ENCODE peak calls at places on chromosomes 7 and 10, in eight cellular contexts. Q is CD8-positive, alpha-beta T cell; U is hepatocyte; I is left ventricle myocardium inferior; R is heart left ventricle; E is fibroblast of lung; Z is A673; A is Peyer's patch. O is an unnamed sample.
A peak's percentile ranks its signal among the peaks of the same experiment; 100 is the strongest.

GRCh38 chr10:34295142-34295548 is 520.0 kb downstream of the PARD3 start:
- DNase-seq in Z (no peak), U (no peak), R (no peak), E (peak; percentile 71), I (no peak), A (no peak), Q (no peak), O (no peak)

GRCh38 chr10:4532467-4532866 is 293.5 kb upstream of the AKR1E2 start:
- DNase-seq in R (no peak), Z (no peak), Q (no peak), U (no peak), E (peak; percentile 76), A (no peak), I (no peak), O (no peak)

GRCh38 chr10:59894114-59894513 is 12.2 kb downstream of the CCDC6 start:
- DNase-seq in I (no peak), R (peak; percentile 53), A (no peak), E (peak; percentile 85), U (no peak), Q (no peak), Z (peak; percentile 22), O (no peak)

GRCh38 chr7:42886866-42887509 is 24.9 kb downstream of the C7orf25 start:
- DNase-seq in U (no peak), I (no peak), E (no peak), Q (no peak), R (no peak), A (no peak), Z (no peak), O (no peak)

GRCh38 chr10:116838143-116838725 is 11.1 kb upstream of the ENO4 start:
- DNase-seq in R (no peak), U (no peak), E (no peak), A (no peak), Q (no peak), I (no peak), Z (no peak), O (no peak)

GRCh38 chr7:45677311-45677900 is 103.2 kb downstream of the ADCY1 start:
- DNase-seq in Z (no peak), Q (no peak), R (no peak), U (no peak), I (no peak), E (no peak), A (no peak), O (no peak)

GRCh38 chr7:16080131-16080530 is 341.2 kb downstream of the CRPPA start:
- DNase-seq in R (no peak), A (no peak), E (no peak), I (no peak), U (no peak), Z (no peak), Q (no peak), O (no peak)

GRCh38 chr7:6478186-6478585 is 30.4 kb upstream of the DAGLB start:
- DNase-seq in A (no peak), E (no peak), U (no peak), Q (no peak), R (no peak), Z (no peak), I (no peak), O (no peak)

GRCh38 chr7:77399838-77400237 is 16.3 kb downstream of the GSAP start:
- DNase-seq in U (no peak), Z (no peak), E (no peak), A (no peak), Q (no peak), R (no peak), I (no peak), O (no peak)

GRCh38 chr7:197413-198335 is 5.3 kb downstream of the FAM20C start:
- DNase-seq in Q (no peak), U (no peak), E (no peak), Z (no peak), I (no peak), R (no peak), A (no peak), O (no peak)

GRCh38 chr7:33191326-33191725 is 62.0 kb downstream of the BBS9 start:
- DNase-seq in Z (no peak), R (no peak), U (peak; percentile 25), E (no peak), A (no peak), Q (no peak), I (no peak), O (no peak)

GRCh38 chr10:47241946-47242900 is 57.8 kb upstream of the GDF10 start:
- DNase-seq in Z (no peak), U (no peak), E (no peak), I (no peak), A (peak; percentile 25), R (no peak), Q (no peak), O (no peak)

GRCh38 chr7:95365151-95365550 is 31.0 kb downstream of the PON3 start:
- DNase-seq in E (no peak), Z (no peak), A (no peak), R (no peak), Q (no peak), I (no peak), U (no peak), O (no peak)

GRCh38 chr10:131088619-131089018 is 222.9 kb downstream of the TCERG1L start:
- DNase-seq in Q (no peak), A (no peak), E (no peak), U (no peak), I (no peak), Z (no peak), R (no peak), O (no peak)

GRCh38 chr7:105132835-105133234 is 118.8 kb downstream of the KMT2E start:
- DNase-seq in U (no peak), I (no peak), Z (no peak), Q (no peak), R (no peak), E (no peak), A (no peak), O (no peak)

GRCh38 chr10:99366666-99367065 is 37.5 kb downstream of the CNNM1 start:
- DNase-seq in Z (no peak), E (no peak), Q (no peak), I (no peak), U (no peak), R (no peak), A (no peak), O (no peak)

GRCh38 chr10:99365761-99366160 is 36.6 kb downstream of the CNNM1 start:
- DNase-seq in Z (no peak), E (no peak), I (no peak), Q (no peak), R (no peak), U (no peak), A (no peak), O (no peak)

GRCh38 chr10:99360935-99361334 is 31.8 kb downstream of the CNNM1 start:
- DNase-seq in Q (no peak), E (no peak), I (no peak), R (no peak), Z (no peak), A (no peak), U (no peak), O (no peak)

GRCh38 chr10:99365311-99365710 is 36.2 kb downstream of the CNNM1 start:
- DNase-seq in U (no peak), A (no peak), Z (no peak), I (no peak), R (no peak), Q (no peak), E (no peak), O (no peak)

DNA sequence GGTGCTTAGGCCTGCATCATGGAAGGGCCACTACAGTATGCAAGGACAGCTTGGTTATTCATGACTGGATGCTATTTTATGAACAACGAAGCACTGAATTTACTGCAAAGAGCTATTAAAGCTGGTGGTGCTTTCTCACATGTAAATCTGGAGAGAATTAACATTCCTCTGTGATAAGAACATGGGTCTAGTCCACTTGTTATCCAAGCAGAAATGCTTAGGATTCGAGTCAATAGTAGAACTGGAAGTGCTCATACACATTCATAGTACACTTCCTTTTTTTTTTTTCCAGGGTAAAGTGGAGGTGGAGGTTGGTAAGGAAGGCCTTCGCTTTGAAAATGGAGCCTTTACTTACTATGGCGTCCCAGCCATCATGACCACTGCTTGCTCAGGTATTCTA is 35.0 kb downstream of the CNNM1 start:
- DNase-seq in R (no peak), Q (no peak), U (no peak), A (no peak), E (no peak), I (no peak), Z (no peak), O (no peak)
- TF ChIP-seq CTCF in R (no peak), Q (no peak), U (no peak), A (no peak), E (no peak), I (no peak), Z (no peak), O (no peak)

DNA sequence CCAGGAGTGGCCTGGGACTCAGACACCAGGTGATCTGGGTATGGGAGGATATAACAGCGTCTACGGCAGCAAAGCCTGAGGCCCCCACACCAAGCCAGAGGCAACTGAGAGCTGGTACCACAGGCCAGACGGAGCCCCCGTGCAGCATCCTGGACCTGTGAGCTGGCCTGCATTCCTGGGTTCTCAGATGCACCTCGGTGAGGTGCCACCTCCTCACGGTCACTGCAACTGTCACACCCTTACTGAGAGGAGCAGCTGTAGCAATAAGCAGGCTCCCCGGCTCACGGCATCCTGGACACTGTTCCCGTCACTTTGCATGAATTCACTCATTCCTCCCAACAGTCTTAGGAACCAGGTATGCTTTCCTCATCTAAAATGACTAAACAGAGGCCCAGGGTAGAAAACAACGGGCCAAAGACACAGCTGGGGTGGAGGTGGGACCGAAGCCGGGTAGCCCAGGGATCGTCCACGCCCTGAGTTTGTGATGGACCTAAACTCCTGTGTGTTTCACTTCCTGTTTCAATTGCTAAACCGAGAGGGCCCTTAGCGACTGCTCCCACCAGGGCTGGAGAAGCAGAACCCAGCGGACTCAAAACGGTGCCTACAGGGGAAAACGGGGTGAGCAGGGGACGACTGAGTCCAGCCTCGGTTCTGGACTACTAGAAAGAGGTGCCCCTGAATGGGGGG is 98.7 kb downstream of the CTBP2 start:
- DNase-seq in I (no peak), E (no peak), A (no peak), Q (no peak), Z (no peak), R (no peak), U (no peak), O (no peak)
- H3K4me1 ChIP-seq in I (peaks cover 100% of the 10 kb centered on the region), E (peaks cover 46% of the 10 kb centered on the region), A (peaks cover 12% of the 10 kb centered on the region), Q (peaks cover 14% of the 10 kb centered on the region), Z (peaks cover 61% of the 10 kb centered on the region), R (peaks cover 94% of the 10 kb centered on the region), U (peaks cover 52% of the 10 kb centered on the region), O (peaks cover 18% of the 10 kb centered on the region)

GRCh38 chr7:118586248-118586647 is 361.7 kb downstream of the ANKRD7 start:
- DNase-seq in Z (no peak), E (no peak), U (no peak), A (no peak), Q (no peak), I (no peak), R (no peak), O (no peak)

GRCh38 chr7:118590107-118590506 is 365.6 kb downstream of the ANKRD7 start:
- DNase-seq in R (no peak), A (no peak), U (peak; percentile 29), Z (peak; percentile 62), E (no peak), Q (no peak), I (no peak), O (peak; percentile 33)
- TF ChIP-seq CTCF in R (no peak), A (no peak), U (peak; percentile 34), Z (peak; percentile 58), E (peak; percentile 15), Q (no peak), I (no peak), O (peak; percentile 59)

DNA sequence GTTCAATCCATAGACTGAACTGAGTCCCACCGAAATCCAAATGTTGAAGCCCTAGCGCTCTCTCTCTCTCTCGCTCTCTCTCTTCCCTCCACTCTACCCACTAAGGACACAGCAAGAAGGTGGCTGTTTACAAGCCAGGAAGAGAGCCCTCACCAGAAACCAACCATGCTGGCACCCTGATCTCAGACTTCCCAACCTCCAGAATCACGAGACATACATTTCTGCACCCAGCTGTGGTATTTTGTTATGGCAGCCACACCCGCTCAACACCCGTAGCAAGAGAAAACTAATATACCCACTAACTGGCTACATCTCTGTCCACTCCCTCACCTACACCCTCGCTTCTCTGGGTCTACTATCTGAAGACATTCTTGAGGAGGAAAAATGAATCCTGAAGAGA is 54.9 kb downstream of the CREB3L2 start:
- DNase-seq in Z (no peak), I (no peak), E (no peak), A (no peak), U (no peak), R (no peak), Q (no peak), O (no peak)
- H3K4me1 ChIP-seq in Z (no peaks in the 10 kb centered on the region), I (peaks cover 61% of the 10 kb centered on the region), E (peaks cover 10% of the 10 kb centered on the region), A (peaks cover 4% of the 10 kb centered on the region), U (peaks cover 42% of the 10 kb centered on the region), R (peaks cover 11% of the 10 kb centered on the region), Q (no peaks in the 10 kb centered on the region), O (no peaks in the 10 kb centered on the region)